ENCODE peak calls at places on chromosome 6, in four cellular contexts. C, X, O and P are unnamed samples. For H3K79me1, the result is how much of the 10 kb centered on the place peaks cover.

GRCh38 chr6:16409531-16410441 is 171.4 kb downstream of the GMPR start:
- DNase-seq in O (peak), C (peak), X (peak), P (peak)

GRCh38 chr6:128064540-128064895 is 163.7 kb upstream of the THEMIS start:
- DNase-seq in C (no peak), O (no peak), X (no peak), P (no peak)

GRCh38 chr6:139751179-139751578 is 376.7 kb upstream of the CITED2 start:
- DNase-seq in O (peak), C (no peak), X (no peak), P (no peak)

GRCh38 chr6:111776236-111777189 is 96.7 kb downstream of the FYN start:
- DNase-seq in O (peak), X (no peak), C (no peak), P (no peak)

GRCh38 chr6:125301435-125302391 is at the start of gene HDDC2:
- DNase-seq in O (peak), C (peak), X (peak), P (peak)

GRCh38 chr6:71460933-71461332 is 172.3 kb downstream of the OGFRL1 start:
- DNase-seq in O (no peak), C (no peak), X (no peak), P (no peak)

GRCh38 chr6:128025478-128025877 is 124.6 kb upstream of the THEMIS start:
- DNase-seq in X (no peak), C (no peak), O (no peak), P (peak)

GRCh38 chr6:107235521-107235920 is 120.2 kb upstream of the BEND3 start:
- DNase-seq in O (no peak), X (no peak), C (no peak), P (no peak)

GRCh38 chr6:106077881-106078280 is 8.3 kb upstream of the PRDM1 start:
- DNase-seq in X (no peak), O (no peak), C (no peak), P (peak)

GRCh38 chr6:18045507-18045906 is 58.1 kb upstream of the KIF13A start:
- DNase-seq in C (no peak), O (no peak), X (no peak), P (peak)

GRCh38 chr6:18039481-18039880 is 52.0 kb upstream of the KIF13A start:
- DNase-seq in O (no peak), X (no peak), C (no peak), P (no peak)

GRCh38 chr6:18044108-18044783 is 56.8 kb upstream of the KIF13A start:
- DNase-seq in O (peak), X (no peak), C (no peak), P (peak)

GRCh38 chr6:18047406-18047805 is 60.0 kb upstream of the KIF13A start:
- DNase-seq in O (no peak), C (no peak), X (no peak), P (no peak)

GRCh38 chr6:18042536-18043145 is 55.2 kb upstream of the KIF13A start:
- DNase-seq in O (no peak), X (no peak), C (no peak), P (no peak)
- H3K9ac ChIP-seq in O (no peak), X (no peak), C (no peak), P (no peak)

DNA sequence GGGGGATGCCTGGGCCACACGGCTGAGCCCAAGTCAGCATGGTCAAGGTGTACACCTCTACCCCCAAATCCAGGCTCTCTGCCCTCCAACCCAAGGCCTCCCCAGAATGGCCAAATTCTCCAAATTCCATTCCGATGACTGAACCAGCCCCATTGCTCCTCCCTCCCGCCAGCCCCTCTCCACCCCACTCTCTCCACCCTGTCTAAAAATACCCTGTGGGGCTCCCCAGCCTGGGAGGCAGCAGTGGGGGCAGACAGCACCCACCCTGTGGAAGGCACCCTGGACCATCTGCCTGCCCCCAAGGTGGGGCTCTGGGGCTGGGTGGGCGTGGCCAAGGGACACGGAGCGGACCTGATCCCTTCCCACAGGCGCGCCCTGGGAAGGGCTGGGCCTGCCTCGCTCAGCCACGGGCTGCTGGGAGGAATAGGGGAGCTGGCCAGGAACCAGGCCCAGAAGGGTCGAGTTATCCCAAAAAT is 11.4 kb downstream of the TEAD3 start:
- DNase-seq in X (peak), O (peak), C (peak), P (peak)
- H3K79me1 ChIP-seq in X (under half), O (under half), C (under half), P (under half)

DNA sequence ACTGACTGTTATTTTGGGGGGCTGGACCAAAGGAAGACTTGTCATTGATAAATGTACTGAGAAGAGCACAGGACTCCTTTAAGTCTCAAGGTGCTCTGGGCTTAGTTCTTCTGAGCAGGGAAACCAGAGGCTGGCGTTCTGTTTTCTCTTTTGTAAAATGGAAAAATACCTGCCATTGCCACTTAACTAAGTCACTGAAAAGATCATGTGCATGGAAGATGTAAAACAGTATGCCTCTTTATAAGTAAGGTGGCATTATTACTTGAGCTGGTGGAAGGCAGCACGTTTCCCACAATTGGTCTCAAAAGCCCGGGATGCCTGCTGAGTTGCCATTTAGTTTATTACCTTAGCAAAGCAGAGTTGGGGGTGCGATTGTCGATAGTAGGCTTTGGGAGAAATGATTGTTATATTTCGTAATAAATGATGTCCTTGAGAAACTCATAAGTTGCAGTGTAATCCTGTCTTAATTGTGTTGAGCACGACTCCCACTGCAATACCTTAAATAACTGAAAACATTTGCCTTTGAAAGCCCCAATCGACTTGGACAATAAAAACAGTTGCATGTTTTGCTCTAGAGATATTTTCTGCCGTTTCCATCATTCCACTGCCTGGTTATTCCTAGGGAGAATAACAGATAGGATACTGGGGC is 3.6 kb downstream of the JARID2 start:
- DNase-seq in C (no peak), O (no peak), X (no peak), P (no peak)
- H3K9ac ChIP-seq in C (peak), O (no peak), X (no peak), P (peak)

GRCh38 chr6:29597184-29597583 is 12.3 kb downstream of the OR2H2 start:
- DNase-seq in O (no peak), X (no peak), C (no peak), P (no peak)
- H3K79me1 ChIP-seq in O (under half), X (under half), C (under half), P (under half)

GRCh38 chr6:36753671-36754485 is 56.3 kb downstream of the RAB44 start:
- DNase-seq in O (peak), C (no peak), X (no peak), P (peak)

GRCh38 chr6:36755435-36756348 is 58.1 kb downstream of the RAB44 start:
- DNase-seq in X (no peak), C (no peak), O (peak), P (no peak)

GRCh38 chr6:36752886-36753506 is 55.4 kb downstream of the RAB44 start:
- DNase-seq in X (no peak), O (no peak), C (no peak), P (no peak)

GRCh38 chr6:36756761-36757160 is 59.1 kb downstream of the RAB44 start:
- DNase-seq in C (no peak), O (no peak), X (no peak), P (no peak)

DNA sequence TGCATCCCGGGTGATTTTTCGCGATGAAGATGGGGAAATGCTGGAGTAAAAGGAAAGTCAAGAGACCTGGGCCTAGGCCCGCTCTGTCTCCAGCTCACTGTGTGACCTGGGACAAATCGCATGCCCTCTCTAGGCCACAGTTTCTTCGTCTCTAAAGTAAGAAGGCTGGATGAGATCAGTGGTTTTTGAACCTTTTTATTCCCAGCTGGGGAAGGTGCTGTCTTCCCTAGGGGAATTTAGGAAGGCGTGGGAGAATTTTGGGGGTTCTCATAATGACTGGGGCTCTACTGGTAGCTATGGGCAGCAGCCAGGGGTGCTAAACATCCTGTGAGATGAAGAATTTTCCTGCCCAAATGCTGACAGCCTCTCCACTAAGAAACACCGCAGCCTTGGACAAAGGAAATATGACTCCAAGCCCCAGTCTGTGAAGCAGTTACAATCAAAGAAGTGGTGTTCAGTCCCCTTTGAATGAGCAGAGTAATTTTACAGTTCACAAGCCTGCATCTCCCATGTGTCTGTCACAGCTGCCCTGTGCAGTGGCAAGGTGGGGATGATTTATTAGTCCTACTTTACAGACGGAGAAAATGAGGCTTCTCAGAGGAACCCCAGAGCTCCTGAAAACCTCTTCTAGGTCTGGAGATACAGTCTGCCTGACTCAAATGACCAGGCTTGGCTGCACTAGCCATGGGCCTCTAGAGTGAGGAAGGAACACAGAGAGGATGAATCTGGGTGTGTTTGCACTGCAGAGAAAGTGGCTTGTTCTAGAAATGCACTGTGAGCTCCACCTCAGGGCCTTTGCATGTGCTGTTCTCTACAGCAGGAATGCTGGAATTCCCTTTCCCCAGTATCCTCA is 57.2 kb downstream of the RAB44 start:
- DNase-seq in X (no peak), O (no peak), C (no peak), P (no peak)
- H3K9ac ChIP-seq in X (no peak), O (no peak), C (no peak), P (no peak)

DNA sequence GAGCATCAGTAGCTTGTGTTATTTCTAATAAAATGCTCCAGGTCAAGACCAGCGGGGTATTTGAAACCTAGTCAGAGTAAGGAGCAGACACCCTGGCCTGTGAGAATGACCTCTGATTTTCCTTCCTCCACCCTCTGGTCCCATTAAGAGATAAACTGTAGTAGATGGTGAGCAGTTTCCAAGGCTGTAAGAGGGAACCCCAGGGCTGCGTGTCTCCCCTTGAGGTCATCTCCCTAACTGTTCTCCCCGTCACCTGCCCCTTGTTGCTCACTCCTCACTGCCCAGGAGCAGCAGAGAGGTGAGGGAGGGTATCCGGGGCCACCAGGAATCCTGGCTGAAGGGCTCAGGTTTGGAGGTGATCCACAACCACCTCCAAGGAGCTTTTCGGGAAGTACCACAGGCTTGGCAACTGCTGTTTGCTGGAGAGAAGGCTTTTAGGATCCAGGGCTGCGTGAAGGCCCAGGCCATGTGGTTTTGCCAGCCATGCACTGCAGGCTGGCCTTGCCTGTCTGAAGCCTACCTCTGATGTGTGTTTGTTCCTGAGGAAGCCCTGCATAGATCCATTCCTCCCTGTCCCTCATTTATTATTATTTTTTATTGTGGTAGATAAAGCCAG is 62.5 kb downstream of the RREB1 start:
- DNase-seq in C (no peak), O (no peak), X (no peak), P (no peak)
- H3K79me1 ChIP-seq in C (under half), O (under half), X (under half), P (under half)

DNA sequence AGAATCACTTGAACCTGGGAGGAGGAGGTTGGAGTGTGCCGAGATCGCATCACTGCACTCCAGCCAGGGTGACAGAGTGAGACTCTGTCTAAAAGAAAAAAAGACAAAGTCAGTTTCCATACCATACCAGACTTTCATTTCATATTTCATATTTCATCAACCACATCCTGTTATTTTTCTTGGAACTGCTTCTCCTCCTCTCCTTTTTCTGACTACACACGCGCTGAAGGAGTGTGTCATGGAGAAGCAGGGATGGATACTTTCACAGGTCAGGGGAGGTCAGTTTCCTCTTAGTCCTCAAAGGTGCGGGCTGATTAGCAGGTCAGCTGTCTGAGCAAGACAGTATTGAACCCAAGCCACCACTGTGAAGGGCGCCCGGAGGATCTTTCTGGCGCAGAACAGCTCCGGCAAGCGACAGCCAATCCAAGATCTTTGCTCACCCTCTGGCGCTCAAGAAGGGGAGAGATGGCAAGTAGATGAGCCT is 19.0 kb upstream of the SYNJ2 start:
- DNase-seq in X (no peak), C (no peak), O (peak), P (no peak)
- H3K9ac ChIP-seq in X (no peak), C (no peak), O (no peak), P (no peak)